ENCODE peak calls at places on chromosomes 3 and 15, in five cellular contexts. One of them, this sample, is unnamed.

GRCh38 chr3:194313642-194314430 is 37.3 kb downstream of the CPN2 start:
- DNase-seq in GM23338: peak; percentile 64
- DNase-seq in PC-3: peak; percentile 12
- DNase-seq in fibroblast of lung: peak; percentile 61
- DNase-seq in HCT116: no peak
- DNase-seq in this sample: no peak

GRCh38 chr3:123335007-123335670 is 113.8 kb downstream of the ADCY5 start:
- DNase-seq in PC-3: no peak
- DNase-seq in fibroblast of lung: no peak
- DNase-seq in HCT116: no peak
- DNase-seq in GM23338: no peak
- DNase-seq in this sample: no peak

GRCh38 chr3:159025733-159026132 is 223.9 kb downstream of the MFSD1 start:
- DNase-seq in HCT116: no peak
- DNase-seq in fibroblast of lung: no peak
- DNase-seq in PC-3: peak; percentile 37
- DNase-seq in GM23338: no peak
- DNase-seq in this sample: no peak

GRCh38 chr15:71115567-71116351 is 488 bp downstream of the THSD4 start:
- DNase-seq in PC-3: peak; percentile 62
- DNase-seq in HCT116: no peak
- DNase-seq in fibroblast of lung: peak; percentile 63
- DNase-seq in GM23338: peak; percentile 67
- DNase-seq in this sample: no peak

GRCh38 chr15:85622432-85622831 is 172.3 kb downstream of the KLHL25 start:
- DNase-seq in HCT116: no peak
- DNase-seq in fibroblast of lung: peak; percentile 89
- DNase-seq in GM23338: no peak
- DNase-seq in PC-3: no peak
- DNase-seq in this sample: no peak

GRCh38 chr3:122111974-122112373 is 56.8 kb downstream of the CD86 start:
- DNase-seq in HCT116: no peak
- DNase-seq in fibroblast of lung: no peak
- DNase-seq in GM23338: no peak
- DNase-seq in PC-3: no peak
- DNase-seq in this sample: no peak

GRCh38 chr3:115823083-115823482 is 199.8 kb downstream of the GAP43 start:
- DNase-seq in PC-3: peak; percentile 19
- DNase-seq in fibroblast of lung: no peak
- DNase-seq in GM23338: no peak
- DNase-seq in HCT116: no peak
- DNase-seq in this sample: no peak

GRCh38 chr3:152695810-152696209 is 139.1 kb upstream of the P2RY1 start:
- DNase-seq in HCT116: no peak
- DNase-seq in fibroblast of lung: no peak
- DNase-seq in PC-3: no peak
- DNase-seq in GM23338: no peak
- DNase-seq in this sample: no peak

GRCh38 chr3:193552911-193553310 is 1.8 kb downstream of the ATP13A4 start:
- DNase-seq in HCT116: no peak
- DNase-seq in fibroblast of lung: no peak
- DNase-seq in PC-3: no peak
- DNase-seq in GM23338: no peak
- DNase-seq in this sample: no peak

GRCh38 chr15:98800437-98801233 is 152.3 kb downstream of the IGF1R start:
- DNase-seq in fibroblast of lung: peak; percentile 83
- DNase-seq in HCT116: peak; percentile 59
- DNase-seq in PC-3: peak; percentile 37
- DNase-seq in GM23338: peak; percentile 90
- DNase-seq in this sample: no peak

GRCh38 chr3:173044998-173045397 is 96.0 kb downstream of the SPATA16 start:
- DNase-seq in PC-3: no peak
- DNase-seq in fibroblast of lung: no peak
- DNase-seq in GM23338: no peak
- DNase-seq in HCT116: no peak
- DNase-seq in this sample: no peak

GRCh38 chr3:77780621-77781020 is 740.7 kb downstream of the ROBO2 start:
- DNase-seq in PC-3: no peak
- DNase-seq in GM23338: no peak
- DNase-seq in HCT116: no peak
- DNase-seq in fibroblast of lung: peak; percentile 41
- DNase-seq in this sample: no peak

GRCh38 chr3:99637381-99638111 is 848 bp upstream of the COL8A1 start:
- DNase-seq in GM23338: peak; percentile 36
- DNase-seq in PC-3: peak; percentile 80
- DNase-seq in HCT116: no peak
- DNase-seq in fibroblast of lung: peak; percentile 91
- DNase-seq in this sample: no peak

GRCh38 chr15:33526532-33526931 is 215.8 kb downstream of the RYR3 start:
- DNase-seq in GM23338: no peak
- DNase-seq in PC-3: no peak
- DNase-seq in HCT116: no peak
- DNase-seq in fibroblast of lung: no peak
- DNase-seq in this sample: no peak

GRCh38 chr15:63044077-63044644 is 1.6 kb downstream of the TPM1 start:
- DNase-seq in fibroblast of lung: no peak
- DNase-seq in PC-3: no peak
- DNase-seq in HCT116: no peak
- DNase-seq in GM23338: no peak
- DNase-seq in this sample: no peak

GRCh38 chr15:63042879-63043340 is 363 bp downstream of the TPM1 start:
- DNase-seq in PC-3: no peak
- DNase-seq in fibroblast of lung: no peak
- DNase-seq in HCT116: no peak
- DNase-seq in GM23338: no peak
- DNase-seq in this sample: no peak

GRCh38 chr15:63044645-63045437 is 2.3 kb downstream of the TPM1 start:
- DNase-seq in GM23338: peak; percentile 87
- DNase-seq in PC-3: no peak
- DNase-seq in fibroblast of lung: peak; percentile 76
- DNase-seq in HCT116: no peak
- DNase-seq in this sample: no peak

GRCh38 chr15:63041982-63042878 is at the start of gene TPM1:
- DNase-seq in fibroblast of lung: peak; percentile 95
- DNase-seq in GM23338: peak; percentile 94
- DNase-seq in HCT116: no peak
- DNase-seq in PC-3: peak; percentile 49
- DNase-seq in this sample: no peak

DNA sequence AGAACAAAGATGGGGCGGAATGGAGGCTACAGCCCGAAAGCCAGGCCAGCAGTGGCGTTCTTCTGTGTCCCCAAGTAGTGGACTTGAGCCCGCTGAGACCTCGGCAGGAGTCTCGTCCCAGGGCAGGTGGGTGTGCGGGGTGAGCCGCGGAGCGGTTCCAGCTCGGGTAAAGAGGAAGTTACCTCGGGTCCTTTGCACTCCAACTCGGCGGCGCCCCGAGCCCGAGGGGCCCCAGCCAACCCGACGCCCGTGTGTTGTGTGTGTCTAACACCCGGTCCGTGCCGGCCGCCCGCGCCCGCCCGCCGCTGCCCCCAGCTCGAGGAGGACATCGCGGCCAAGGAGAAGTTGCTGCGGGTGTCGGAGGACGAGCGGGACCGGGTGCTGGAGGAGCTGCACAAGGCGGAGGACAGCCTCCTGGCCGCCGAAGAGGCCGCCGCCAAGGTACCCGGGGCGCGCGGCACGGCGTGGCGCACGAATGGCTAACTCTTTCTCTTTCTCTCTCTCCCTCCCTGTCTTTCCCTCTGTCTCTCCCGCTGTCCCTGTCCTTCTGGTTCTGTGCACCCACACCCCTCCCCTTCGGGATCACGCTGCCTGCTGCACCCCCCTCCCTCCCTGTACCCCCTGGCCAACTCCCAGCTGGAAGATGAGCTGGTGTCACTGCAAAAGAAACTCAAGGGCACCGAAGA is 987 bp downstream of the TPM1 start:
- DNase-seq in PC-3: no peak
- DNase-seq in GM23338: no peak
- DNase-seq in fibroblast of lung: no peak
- DNase-seq in HCT116: no peak
- DNase-seq in this sample: no peak
- TF ChIP-seq EZH2 in PC-3: no peak
- TF ChIP-seq EZH2 in GM23338: no peak
- TF ChIP-seq EZH2 in fibroblast of lung: no peak
- TF ChIP-seq EZH2 in HCT116: no peak
- TF ChIP-seq EZH2 in this sample: no peak

GRCh38 chr15:93051236-93052089 is 37.5 kb downstream of the RGMA start:
- DNase-seq in HCT116: no peak
- DNase-seq in GM23338: no peak
- DNase-seq in fibroblast of lung: no peak
- DNase-seq in PC-3: no peak
- DNase-seq in this sample: no peak
- H3K36me3 ChIP-seq in HCT116: no peaks in the 10 kb centered on the region
- H3K36me3 ChIP-seq in GM23338: peaks cover 17% of the 10 kb centered on the region
- H3K36me3 ChIP-seq in fibroblast of lung: no peaks in the 10 kb centered on the region
- H3K36me3 ChIP-seq in PC-3: no peaks in the 10 kb centered on the region
- H3K36me3 ChIP-seq in this sample: no peaks in the 10 kb centered on the region

DNA sequence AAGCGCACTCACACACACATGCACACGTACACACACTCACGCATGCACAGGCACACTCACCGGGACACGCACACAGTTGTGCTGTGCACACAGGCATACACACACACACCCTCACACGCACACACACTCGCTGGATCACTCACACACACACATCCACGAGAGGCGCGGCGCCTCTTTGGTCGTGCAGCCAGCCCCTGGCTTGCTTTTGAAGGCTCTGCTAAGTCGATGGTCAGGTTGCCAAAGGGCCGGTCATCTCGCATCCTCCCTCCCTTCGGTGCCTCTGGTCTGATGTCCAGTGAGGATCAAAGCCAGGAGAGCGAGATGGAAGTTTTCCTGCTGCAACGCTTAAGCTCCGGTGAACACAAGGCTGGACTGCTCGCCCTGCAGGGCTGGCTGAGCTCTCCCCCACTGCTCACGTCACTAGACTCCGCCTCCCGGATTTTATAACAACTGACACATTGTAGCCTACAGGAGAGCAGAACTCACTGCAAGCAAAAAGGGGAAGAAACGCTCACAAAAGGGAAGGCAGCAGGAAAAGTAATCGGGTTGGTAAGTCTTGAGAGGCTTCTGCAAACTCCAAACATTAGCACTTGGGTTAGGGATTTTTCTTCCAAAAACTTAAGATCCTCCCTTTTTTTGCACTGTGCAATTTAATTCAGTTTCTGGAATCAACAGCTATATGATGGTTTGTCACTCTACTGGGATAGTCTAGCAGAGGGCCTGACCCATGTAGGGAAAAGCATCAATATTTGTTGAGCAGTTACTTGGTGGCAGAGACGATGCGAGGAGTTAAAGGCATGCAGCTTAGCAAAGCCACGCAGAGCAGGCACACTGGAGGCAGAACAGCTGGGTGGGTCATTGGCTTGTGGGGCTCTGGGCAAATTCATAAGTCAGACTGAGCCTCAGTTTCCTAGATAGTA is at the start of gene SRGAP3:
- DNase-seq in PC-3: peak; percentile 97
- DNase-seq in fibroblast of lung: peak; percentile 91
- DNase-seq in GM23338: peak; percentile 97
- DNase-seq in HCT116: peak; percentile 82
- DNase-seq in this sample: peak; percentile 63
- TF ChIP-seq EZH2 in PC-3: no peak
- TF ChIP-seq EZH2 in fibroblast of lung: no peak
- TF ChIP-seq EZH2 in GM23338: no peak
- TF ChIP-seq EZH2 in HCT116: no peak
- TF ChIP-seq EZH2 in this sample: no peak

GRCh38 chr3:25751048-25751447 is 32.2 kb downstream of the NGLY1 start:
- DNase-seq in PC-3: no peak
- DNase-seq in GM23338: no peak
- DNase-seq in fibroblast of lung: no peak
- DNase-seq in HCT116: no peak
- DNase-seq in this sample: no peak

GRCh38 chr3:25744477-25744876 is 38.8 kb downstream of the NGLY1 start:
- DNase-seq in GM23338: no peak
- DNase-seq in HCT116: no peak
- DNase-seq in fibroblast of lung: no peak
- DNase-seq in PC-3: no peak
- DNase-seq in this sample: no peak

GRCh38 chr3:25748189-25748588 is 35.1 kb downstream of the NGLY1 start:
- DNase-seq in fibroblast of lung: no peak
- DNase-seq in HCT116: no peak
- DNase-seq in GM23338: peak; percentile 33
- DNase-seq in PC-3: no peak
- DNase-seq in this sample: no peak

GRCh38 chr3:25751691-25752090 is 31.6 kb downstream of the NGLY1 start:
- DNase-seq in HCT116: no peak
- DNase-seq in fibroblast of lung: no peak
- DNase-seq in PC-3: no peak
- DNase-seq in GM23338: no peak
- DNase-seq in this sample: no peak

GRCh38 chr3:25747033-25747432 is 36.2 kb downstream of the NGLY1 start:
- DNase-seq in PC-3: peak; percentile 79
- DNase-seq in fibroblast of lung: peak; percentile 26
- DNase-seq in GM23338: no peak
- DNase-seq in HCT116: no peak
- DNase-seq in this sample: peak; percentile 21
- H3K36me3 ChIP-seq in PC-3: peaks cover 28% of the 10 kb centered on the region
- H3K36me3 ChIP-seq in fibroblast of lung: peaks cover 4% of the 10 kb centered on the region
- H3K36me3 ChIP-seq in GM23338: peaks cover 5% of the 10 kb centered on the region
- H3K36me3 ChIP-seq in HCT116: peaks cover 23% of the 10 kb centered on the region
- H3K36me3 ChIP-seq in this sample: no peaks in the 10 kb centered on the region

GRCh38 chr3:31971607-31972006 is 9.5 kb downstream of the OSBPL10 start:
- DNase-seq in HCT116: no peak
- DNase-seq in GM23338: no peak
- DNase-seq in PC-3: no peak
- DNase-seq in fibroblast of lung: no peak
- DNase-seq in this sample: no peak

GRCh38 chr3:31973081-31973480 is 8.0 kb downstream of the OSBPL10 start:
- DNase-seq in fibroblast of lung: no peak
- DNase-seq in PC-3: no peak
- DNase-seq in GM23338: no peak
- DNase-seq in HCT116: no peak
- DNase-seq in this sample: no peak

GRCh38 chr3:31974454-31974853 is 6.6 kb downstream of the OSBPL10 start:
- DNase-seq in GM23338: no peak
- DNase-seq in fibroblast of lung: peak; percentile 86
- DNase-seq in HCT116: no peak
- DNase-seq in PC-3: no peak
- DNase-seq in this sample: no peak

GRCh38 chr3:31976302-31976701 is 4.8 kb downstream of the OSBPL10 start:
- DNase-seq in PC-3: no peak
- DNase-seq in GM23338: no peak
- DNase-seq in HCT116: no peak
- DNase-seq in fibroblast of lung: no peak
- DNase-seq in this sample: no peak

GRCh38 chr3:31973837-31974236 is 7.2 kb downstream of the OSBPL10 start:
- DNase-seq in HCT116: no peak
- DNase-seq in fibroblast of lung: no peak
- DNase-seq in GM23338: no peak
- DNase-seq in PC-3: no peak
- DNase-seq in this sample: no peak
- TF ChIP-seq EZH2 in HCT116: no peak
- TF ChIP-seq EZH2 in fibroblast of lung: no peak
- TF ChIP-seq EZH2 in GM23338: no peak
- TF ChIP-seq EZH2 in PC-3: no peak
- TF ChIP-seq EZH2 in this sample: no peak

GRCh38 chr15:48579945-48580671 is 65.4 kb downstream of the FBN1 start:
- DNase-seq in PC-3: no peak
- DNase-seq in HCT116: no peak
- DNase-seq in GM23338: no peak
- DNase-seq in fibroblast of lung: no peak
- DNase-seq in this sample: no peak
- H3K36me3 ChIP-seq in PC-3: no peaks in the 10 kb centered on the region
- H3K36me3 ChIP-seq in HCT116: no peaks in the 10 kb centered on the region
- H3K36me3 ChIP-seq in GM23338: no peaks in the 10 kb centered on the region
- H3K36me3 ChIP-seq in fibroblast of lung: peaks cover 3% of the 10 kb centered on the region
- H3K36me3 ChIP-seq in this sample: no peaks in the 10 kb centered on the region